ENCODE peak calls at places on chromosomes 5 and 9, in eight cellular contexts. One of them, this sample, is unnamed.
A peak's percentile ranks its signal among the peaks of the same experiment; 100 is the strongest.

GRCh38 chr5:56147679-56148230 is 85.4 kb downstream of the ANKRD55 start:
- DNase-seq in HL-60: peak; percentile 48
- DNase-seq in endodermal cell: no peak
- DNase-seq in uterus: no peak
- DNase-seq in Panc1: no peak
- DNase-seq in tibial artery: no peak
- DNase-seq in adrenal gland: no peak
- DNase-seq in CD8-positive, alpha-beta T cell: no peak
- DNase-seq in this sample: no peak

GRCh38 chr5:155402927-155403645 is 389.5 kb downstream of the KIF4B start:
- DNase-seq in endodermal cell: no peak
- DNase-seq in Panc1: no peak
- DNase-seq in adrenal gland: no peak
- DNase-seq in tibial artery: no peak
- DNase-seq in uterus: no peak
- DNase-seq in HL-60: no peak
- DNase-seq in CD8-positive, alpha-beta T cell: no peak
- DNase-seq in this sample: no peak

GRCh38 chr9:97468658-97469448 is 32.6 kb upstream of the TMOD1 start:
- DNase-seq in HL-60: peak; percentile 61
- DNase-seq in Panc1: peak; percentile 39
- DNase-seq in CD8-positive, alpha-beta T cell: no peak
- DNase-seq in tibial artery: peak; percentile 91
- DNase-seq in adrenal gland: peak; percentile 84
- DNase-seq in uterus: peak; percentile 85
- DNase-seq in endodermal cell: peak; percentile 91
- DNase-seq in this sample: peak; percentile 56

GRCh38 chr5:67679184-67679855 is 482.7 kb upstream of the CD180 start:
- DNase-seq in uterus: no peak
- DNase-seq in HL-60: no peak
- DNase-seq in CD8-positive, alpha-beta T cell: no peak
- DNase-seq in endodermal cell: no peak
- DNase-seq in adrenal gland: no peak
- DNase-seq in Panc1: no peak
- DNase-seq in tibial artery: no peak
- DNase-seq in this sample: no peak

GRCh38 chr9:20524776-20525175 is 97.5 kb downstream of the MLLT3 start:
- DNase-seq in endodermal cell: peak; percentile 85
- DNase-seq in adrenal gland: no peak
- DNase-seq in Panc1: no peak
- DNase-seq in HL-60: no peak
- DNase-seq in uterus: no peak
- DNase-seq in tibial artery: no peak
- DNase-seq in CD8-positive, alpha-beta T cell: no peak
- DNase-seq in this sample: no peak

GRCh38 chr5:168648016-168648415 is 68.8 kb upstream of the PANK3 start:
- DNase-seq in HL-60: no peak
- DNase-seq in Panc1: no peak
- DNase-seq in uterus: no peak
- DNase-seq in adrenal gland: no peak
- DNase-seq in tibial artery: no peak
- DNase-seq in endodermal cell: no peak
- DNase-seq in CD8-positive, alpha-beta T cell: no peak
- DNase-seq in this sample: no peak

GRCh38 chr9:116658265-116658664 is 28.8 kb upstream of the TRIM32 start:
- DNase-seq in adrenal gland: no peak
- DNase-seq in tibial artery: no peak
- DNase-seq in endodermal cell: peak; percentile 57
- DNase-seq in CD8-positive, alpha-beta T cell: no peak
- DNase-seq in uterus: no peak
- DNase-seq in Panc1: no peak
- DNase-seq in HL-60: no peak
- DNase-seq in this sample: no peak

GRCh38 chr9:83130541-83130940 is 67.6 kb upstream of the RASEF start:
- DNase-seq in HL-60: no peak
- DNase-seq in Panc1: no peak
- DNase-seq in endodermal cell: no peak
- DNase-seq in CD8-positive, alpha-beta T cell: no peak
- DNase-seq in tibial artery: no peak
- DNase-seq in uterus: no peak
- DNase-seq in adrenal gland: no peak
- DNase-seq in this sample: peak; percentile 23

GRCh38 chr5:36739751-36740221 is 133.4 kb downstream of the SLC1A3 start:
- DNase-seq in HL-60: peak; percentile 80
- DNase-seq in adrenal gland: peak; percentile 65
- DNase-seq in CD8-positive, alpha-beta T cell: peak; percentile 42
- DNase-seq in uterus: no peak
- DNase-seq in tibial artery: peak; percentile 67
- DNase-seq in endodermal cell: peak; percentile 95
- DNase-seq in Panc1: peak; percentile 76
- DNase-seq in this sample: peak; percentile 75

GRCh38 chr5:36730537-36731216 is 124.3 kb downstream of the SLC1A3 start:
- DNase-seq in tibial artery: no peak
- DNase-seq in CD8-positive, alpha-beta T cell: no peak
- DNase-seq in HL-60: no peak
- DNase-seq in endodermal cell: no peak
- DNase-seq in adrenal gland: no peak
- DNase-seq in Panc1: no peak
- DNase-seq in uterus: no peak
- DNase-seq in this sample: no peak

GRCh38 chr5:36728697-36729543 is 122.5 kb downstream of the SLC1A3 start:
- DNase-seq in Panc1: peak; percentile 58
- DNase-seq in CD8-positive, alpha-beta T cell: no peak
- DNase-seq in uterus: no peak
- DNase-seq in adrenal gland: no peak
- DNase-seq in tibial artery: no peak
- DNase-seq in HL-60: peak; percentile 51
- DNase-seq in endodermal cell: no peak
- DNase-seq in this sample: peak; percentile 49

GRCh38 chr5:36733183-36733582 is 126.8 kb downstream of the SLC1A3 start:
- DNase-seq in tibial artery: no peak
- DNase-seq in Panc1: no peak
- DNase-seq in adrenal gland: no peak
- DNase-seq in CD8-positive, alpha-beta T cell: no peak
- DNase-seq in uterus: no peak
- DNase-seq in endodermal cell: peak; percentile 60
- DNase-seq in HL-60: no peak
- DNase-seq in this sample: no peak

GRCh38 chr5:36734422-36734821 is 128.0 kb downstream of the SLC1A3 start:
- DNase-seq in CD8-positive, alpha-beta T cell: no peak
- DNase-seq in HL-60: peak; percentile 40
- DNase-seq in adrenal gland: no peak
- DNase-seq in Panc1: no peak
- DNase-seq in endodermal cell: no peak
- DNase-seq in uterus: no peak
- DNase-seq in tibial artery: no peak
- DNase-seq in this sample: peak; percentile 19
- TF ChIP-seq CTCF in CD8-positive, alpha-beta T cell: no peak
- TF ChIP-seq CTCF in HL-60: no peak
- TF ChIP-seq CTCF in adrenal gland: no peak
- TF ChIP-seq CTCF in Panc1: peak; percentile 47
- TF ChIP-seq CTCF in endodermal cell: peak; percentile 34
- TF ChIP-seq CTCF in uterus: no peak
- TF ChIP-seq CTCF in tibial artery: no peak
- TF ChIP-seq CTCF in this sample: peak; percentile 42

DNA sequence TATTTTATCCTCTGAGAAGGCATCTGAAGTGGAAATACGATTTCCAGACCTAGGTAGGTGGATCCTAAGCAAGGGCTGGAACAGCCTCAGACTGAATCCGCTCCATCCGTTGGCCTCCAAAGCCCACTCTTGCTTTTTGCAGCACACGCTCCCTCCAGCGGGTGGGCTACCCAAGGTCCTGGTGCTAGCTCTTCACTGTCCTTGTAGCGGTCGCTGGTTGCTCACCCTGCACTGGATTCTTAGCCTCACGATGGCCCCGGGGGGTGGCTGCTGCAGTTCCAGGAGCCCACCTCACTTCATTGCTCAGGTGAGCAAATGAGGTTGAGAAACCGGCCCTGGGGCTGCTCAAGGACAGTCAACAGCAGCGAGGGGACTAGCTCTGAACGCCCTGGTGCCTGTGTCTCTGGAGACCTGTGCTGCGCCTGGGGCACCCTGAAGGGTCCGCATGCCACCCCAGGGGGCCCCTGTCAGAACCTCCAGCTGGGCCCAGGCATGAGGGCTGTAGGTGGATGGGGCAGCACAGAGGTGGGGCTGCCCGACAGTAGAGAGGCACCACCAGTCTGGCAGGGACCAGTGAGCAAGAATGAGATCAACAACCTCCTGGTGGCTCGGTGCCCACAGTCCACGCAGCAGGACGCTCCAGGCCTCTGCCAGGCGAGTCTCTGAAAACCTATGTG is 4.3 kb downstream of the MGAT4B start:
- DNase-seq in CD8-positive, alpha-beta T cell: no peak
- DNase-seq in HL-60: no peak
- DNase-seq in adrenal gland: peak; percentile 75
- DNase-seq in uterus: peak; percentile 28
- DNase-seq in tibial artery: no peak
- DNase-seq in Panc1: no peak
- DNase-seq in endodermal cell: peak; percentile 39
- DNase-seq in this sample: no peak
- H3K27ac ChIP-seq in CD8-positive, alpha-beta T cell: no peak overlapping the region
- H3K27ac ChIP-seq in HL-60: peak overlapping the region; percentile 97
- H3K27ac ChIP-seq in adrenal gland: peak overlapping the region; percentile 93
- H3K27ac ChIP-seq in uterus: no peak overlapping the region
- H3K27ac ChIP-seq in tibial artery: no peak overlapping the region
- H3K27ac ChIP-seq in Panc1: peak overlapping the region; percentile 72
- H3K27ac ChIP-seq in endodermal cell: no peak overlapping the region
- H3K27ac ChIP-seq in this sample: no peak overlapping the region

DNA sequence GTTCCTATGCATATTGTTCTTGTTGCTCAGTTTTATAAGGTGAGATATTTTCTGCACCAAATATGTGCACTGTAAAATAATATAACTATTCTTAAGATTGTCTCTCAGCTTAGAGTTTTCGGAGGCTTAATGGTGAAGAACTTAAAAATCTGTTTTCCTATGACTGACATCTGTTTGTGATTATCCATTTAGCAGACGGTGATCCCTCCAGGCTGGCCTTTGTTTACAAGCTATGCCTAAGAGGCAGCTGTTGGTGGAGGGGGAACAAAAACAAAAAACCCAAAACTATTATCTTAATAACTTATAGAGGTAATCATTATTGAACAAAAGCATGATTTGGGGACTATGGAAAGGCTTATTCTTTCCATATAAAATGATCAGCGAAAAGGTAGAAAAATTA is 660 bp downstream of the PDCD1LG2 start:
- DNase-seq in adrenal gland: no peak
- DNase-seq in HL-60: no peak
- DNase-seq in uterus: no peak
- DNase-seq in endodermal cell: no peak
- DNase-seq in tibial artery: no peak
- DNase-seq in Panc1: no peak
- DNase-seq in CD8-positive, alpha-beta T cell: no peak
- DNase-seq in this sample: no peak
- H3K4me3 ChIP-seq in adrenal gland: peak overlapping the region; percentile 41
- H3K4me3 ChIP-seq in HL-60: no peak overlapping the region
- H3K4me3 ChIP-seq in uterus: no peak overlapping the region
- H3K4me3 ChIP-seq in endodermal cell: no peak overlapping the region
- H3K4me3 ChIP-seq in tibial artery: no peak overlapping the region
- H3K4me3 ChIP-seq in Panc1: no peak overlapping the region
- H3K4me3 ChIP-seq in CD8-positive, alpha-beta T cell: no peak overlapping the region
- H3K4me3 ChIP-seq in this sample: peak overlapping the region; percentile 28

GRCh38 chr9:38392235-38393127 is at the start of gene ALDH1B1:
- DNase-seq in endodermal cell: peak; percentile 96
- DNase-seq in CD8-positive, alpha-beta T cell: peak; percentile 14
- DNase-seq in uterus: peak; percentile 86
- DNase-seq in adrenal gland: peak; percentile 89
- DNase-seq in HL-60: peak; percentile 75
- DNase-seq in Panc1: no peak
- DNase-seq in tibial artery: peak; percentile 79
- DNase-seq in this sample: peak; percentile 69
- TF ChIP-seq CTCF in endodermal cell: peak; percentile 47
- TF ChIP-seq CTCF in CD8-positive, alpha-beta T cell: no peak
- TF ChIP-seq CTCF in uterus: peak; percentile 9
- TF ChIP-seq CTCF in adrenal gland: peak; percentile 22
- TF ChIP-seq CTCF in HL-60: no peak
- TF ChIP-seq CTCF in Panc1: no peak
- TF ChIP-seq CTCF in tibial artery: peak; percentile 16
- TF ChIP-seq CTCF in this sample: peak; percentile 36

DNA sequence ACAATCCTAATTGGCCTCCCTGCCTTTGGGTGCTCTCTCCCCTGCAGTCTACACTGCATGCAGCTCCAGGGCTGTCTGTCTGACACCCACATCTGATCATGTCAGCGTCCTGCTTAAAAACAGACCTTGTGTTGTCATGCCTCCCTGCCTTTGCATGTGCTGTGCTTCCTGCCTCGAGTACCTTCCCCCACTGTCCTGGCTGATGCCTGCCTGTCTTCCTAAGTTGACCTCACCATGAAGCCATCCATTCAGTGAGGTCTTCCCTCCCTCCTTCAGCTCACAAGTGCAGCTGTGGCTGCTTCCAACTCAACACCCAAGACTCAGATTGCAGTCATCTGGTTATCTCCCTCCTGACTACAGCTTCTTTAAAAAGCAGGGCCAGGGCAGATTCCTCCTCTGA is 5.5 kb downstream of the ANGPTL2 start:
- DNase-seq in adrenal gland: no peak
- DNase-seq in uterus: no peak
- DNase-seq in Panc1: no peak
- DNase-seq in endodermal cell: no peak
- DNase-seq in CD8-positive, alpha-beta T cell: no peak
- DNase-seq in HL-60: no peak
- DNase-seq in tibial artery: no peak
- DNase-seq in this sample: no peak
- H3K27ac ChIP-seq in adrenal gland: no peak overlapping the region
- H3K27ac ChIP-seq in uterus: no peak overlapping the region
- H3K27ac ChIP-seq in Panc1: no peak overlapping the region
- H3K27ac ChIP-seq in endodermal cell: no peak overlapping the region
- H3K27ac ChIP-seq in CD8-positive, alpha-beta T cell: no peak overlapping the region
- H3K27ac ChIP-seq in HL-60: no peak overlapping the region
- H3K27ac ChIP-seq in tibial artery: no peak overlapping the region
- H3K27ac ChIP-seq in this sample: no peak overlapping the region

GRCh38 chr5:133790898-133791297 is 177.5 kb downstream of the C5orf15 start:
- DNase-seq in tibial artery: no peak
- DNase-seq in CD8-positive, alpha-beta T cell: no peak
- DNase-seq in adrenal gland: no peak
- DNase-seq in Panc1: no peak
- DNase-seq in uterus: no peak
- DNase-seq in endodermal cell: no peak
- DNase-seq in HL-60: no peak
- DNase-seq in this sample: no peak

GRCh38 chr5:133792025-133792424 is 176.4 kb downstream of the C5orf15 start:
- DNase-seq in CD8-positive, alpha-beta T cell: no peak
- DNase-seq in HL-60: no peak
- DNase-seq in endodermal cell: peak; percentile 27
- DNase-seq in uterus: no peak
- DNase-seq in adrenal gland: no peak
- DNase-seq in tibial artery: no peak
- DNase-seq in Panc1: no peak
- DNase-seq in this sample: no peak

GRCh38 chr5:133794771-133795391 is 173.5 kb downstream of the C5orf15 start:
- DNase-seq in CD8-positive, alpha-beta T cell: no peak
- DNase-seq in adrenal gland: no peak
- DNase-seq in tibial artery: no peak
- DNase-seq in endodermal cell: peak; percentile 41
- DNase-seq in HL-60: no peak
- DNase-seq in Panc1: no peak
- DNase-seq in uterus: no peak
- DNase-seq in this sample: no peak

GRCh38 chr5:133794066-133794465 is 174.4 kb downstream of the C5orf15 start:
- DNase-seq in uterus: no peak
- DNase-seq in adrenal gland: no peak
- DNase-seq in HL-60: no peak
- DNase-seq in tibial artery: no peak
- DNase-seq in Panc1: no peak
- DNase-seq in CD8-positive, alpha-beta T cell: no peak
- DNase-seq in endodermal cell: peak; percentile 7
- DNase-seq in this sample: no peak

GRCh38 chr5:133792683-133793082 is 175.7 kb downstream of the C5orf15 start:
- DNase-seq in adrenal gland: no peak
- DNase-seq in CD8-positive, alpha-beta T cell: no peak
- DNase-seq in tibial artery: no peak
- DNase-seq in uterus: no peak
- DNase-seq in HL-60: no peak
- DNase-seq in endodermal cell: no peak
- DNase-seq in Panc1: no peak
- DNase-seq in this sample: no peak
- H3K4me3 ChIP-seq in adrenal gland: no peak overlapping the region
- H3K4me3 ChIP-seq in CD8-positive, alpha-beta T cell: no peak overlapping the region
- H3K4me3 ChIP-seq in tibial artery: no peak overlapping the region
- H3K4me3 ChIP-seq in uterus: no peak overlapping the region
- H3K4me3 ChIP-seq in HL-60: no peak overlapping the region
- H3K4me3 ChIP-seq in endodermal cell: no peak overlapping the region
- H3K4me3 ChIP-seq in Panc1: no peak overlapping the region
- H3K4me3 ChIP-seq in this sample: no peak overlapping the region

This sample was measured in brain microvascular endothelial cell.